ENCODE peak calls at places on chromosomes 16 and 17, in four cellular contexts. U, E, W and M are unnamed samples.

GRCh38 chr16:2497116-2497630 is 16.6 kb upstream of the ATP6V0C start:
- DNase-seq in U (no peak), E (peak; percentile 18), W (no peak), M (no peak)

GRCh38 chr16:22250522-22250921 is 44.4 kb downstream of the EEF2K start:
- DNase-seq in U (peak; percentile 40), E (peak; percentile 16), W (no peak), M (no peak)

GRCh38 chr17:49567104-49567521 is 8.6 kb upstream of the NXPH3 start:
- DNase-seq in U (no peak), E (no peak), W (no peak), M (no peak)

GRCh38 chr16:2468142-2468724 is 2.9 kb upstream of the NTN3 start:
- DNase-seq in U (peak; percentile 55), E (no peak), W (peak; percentile 55), M (peak; percentile 57)

GRCh38 chr17:10628756-10629155 is 28.4 kb downstream of the MYH3 start:
- DNase-seq in U (no peak), E (no peak), W (no peak), M (no peak)

GRCh38 chr16:77955127-77955526 is 67.2 kb upstream of the CLEC3A start:
- DNase-seq in U (no peak), E (no peak), W (no peak), M (no peak)

GRCh38 chr17:48630925-48631692 is 5.0 kb upstream of the HOXB9 start:
- DNase-seq in U (no peak), E (no peak), W (no peak), M (no peak)

GRCh38 chr17:45374501-45374900 is 57.7 kb upstream of the MAP3K14 start:
- DNase-seq in U (no peak), E (no peak), W (no peak), M (no peak)

GRCh38 chr16:23026777-23027362 is 122.4 kb downstream of the USP31 start:
- DNase-seq in U (peak; percentile 20), E (no peak), W (peak; percentile 10), M (peak; percentile 40)

GRCh38 chr17:70137451-70138230 is 31.7 kb upstream of the KCNJ2 start:
- DNase-seq in U (peak; percentile 77), E (peak; percentile 99), W (peak; percentile 97), M (peak; percentile 70)

GRCh38 chr17:61594294-61594825 is 3.3 kb upstream of the NACA2 start:
- DNase-seq in U (peak; percentile 36), E (no peak), W (no peak), M (no peak)

GRCh38 chr16:57251352-57251751 is 6.3 kb downstream of the ARL2BP start:
- DNase-seq in U (no peak), E (no peak), W (no peak), M (no peak)

GRCh38 chr16:59121411-59121810 is 387.3 kb upstream of the GOT2 start:
- DNase-seq in U (no peak), E (no peak), W (no peak), M (no peak)

GRCh38 chr16:86961133-86961720 is 356.0 kb downstream of the C16orf95 start:
- DNase-seq in U (peak; percentile 28), E (no peak), W (no peak), M (peak; percentile 61)